ENCODE peak calls at places on chromosomes 2 and 18, in six cellular contexts. One of them, this sample, is unnamed.
A peak's percentile ranks its signal among the peaks of the same experiment; 100 is the strongest.

GRCh38 chr2:24491626-24492282 is 700 bp downstream of the NCOA1 start:
- DNase-seq in upper lobe of right lung: peak; percentile 81
- DNase-seq in caudate nucleus: peak; percentile 63
- DNase-seq in foreskin fibroblast: peak; percentile 58
- DNase-seq in tibial artery: peak; percentile 73
- DNase-seq in osteocyte: peak; percentile 86
- DNase-seq in this sample: no peak

GRCh38 chr2:22282215-22282614 is 1102.8 kb upstream of the KLHL29 start:
- DNase-seq in caudate nucleus: no peak
- DNase-seq in osteocyte: no peak
- DNase-seq in tibial artery: no peak
- DNase-seq in upper lobe of right lung: no peak
- DNase-seq in foreskin fibroblast: no peak
- DNase-seq in this sample: no peak

GRCh38 chr2:8315766-8316165 is 366.1 kb upstream of the ID2 start:
- DNase-seq in tibial artery: no peak
- DNase-seq in upper lobe of right lung: no peak
- DNase-seq in caudate nucleus: no peak
- DNase-seq in osteocyte: peak; percentile 13
- DNase-seq in foreskin fibroblast: no peak
- DNase-seq in this sample: no peak

GRCh38 chr2:174588463-174588862 is 9.1 kb downstream of the WIPF1 start:
- DNase-seq in foreskin fibroblast: peak; percentile 31
- DNase-seq in osteocyte: no peak
- DNase-seq in tibial artery: no peak
- DNase-seq in caudate nucleus: no peak
- DNase-seq in upper lobe of right lung: no peak
- DNase-seq in this sample: no peak

GRCh38 chr2:5140367-5140766 is 551.8 kb upstream of the SOX11 start:
- DNase-seq in upper lobe of right lung: no peak
- DNase-seq in caudate nucleus: no peak
- DNase-seq in osteocyte: no peak
- DNase-seq in foreskin fibroblast: peak; percentile 56
- DNase-seq in tibial artery: no peak
- DNase-seq in this sample: no peak

GRCh38 chr2:238947920-238948710 is 100.2 kb downstream of the TWIST2 start:
- DNase-seq in upper lobe of right lung: peak; percentile 60
- DNase-seq in osteocyte: no peak
- DNase-seq in tibial artery: peak; percentile 77
- DNase-seq in foreskin fibroblast: peak; percentile 97
- DNase-seq in caudate nucleus: no peak
- DNase-seq in this sample: no peak

GRCh38 chr18:10232062-10232461 is 222.4 kb upstream of the APCDD1 start:
- DNase-seq in caudate nucleus: no peak
- DNase-seq in tibial artery: no peak
- DNase-seq in upper lobe of right lung: no peak
- DNase-seq in foreskin fibroblast: no peak
- DNase-seq in osteocyte: no peak
- DNase-seq in this sample: no peak

GRCh38 chr2:158889135-158889853 is 79.1 kb upstream of the TANC1 start:
- DNase-seq in caudate nucleus: no peak
- DNase-seq in tibial artery: no peak
- DNase-seq in foreskin fibroblast: no peak
- DNase-seq in upper lobe of right lung: no peak
- DNase-seq in osteocyte: no peak
- DNase-seq in this sample: no peak

GRCh38 chr2:10326707-10327594 is 24.2 kb downstream of the HPCAL1 start:
- DNase-seq in tibial artery: no peak
- DNase-seq in foreskin fibroblast: peak; percentile 61
- DNase-seq in upper lobe of right lung: no peak
- DNase-seq in caudate nucleus: no peak
- DNase-seq in osteocyte: no peak
- DNase-seq in this sample: no peak

GRCh38 chr2:118185210-118186109 is 97.2 kb downstream of the INSIG2 start:
- DNase-seq in caudate nucleus: peak; percentile 49
- DNase-seq in tibial artery: peak; percentile 77
- DNase-seq in foreskin fibroblast: peak; percentile 58
- DNase-seq in osteocyte: no peak
- DNase-seq in upper lobe of right lung: peak; percentile 83
- DNase-seq in this sample: no peak

GRCh38 chr2:12507295-12507694 is 209.4 kb upstream of the TRIB2 start:
- DNase-seq in upper lobe of right lung: no peak
- DNase-seq in foreskin fibroblast: peak; percentile 96
- DNase-seq in caudate nucleus: no peak
- DNase-seq in tibial artery: no peak
- DNase-seq in osteocyte: no peak
- DNase-seq in this sample: peak; percentile 93

GRCh38 chr2:237459226-237459625 is 27.8 kb upstream of the MLPH start:
- DNase-seq in upper lobe of right lung: no peak
- DNase-seq in osteocyte: no peak
- DNase-seq in caudate nucleus: no peak
- DNase-seq in foreskin fibroblast: no peak
- DNase-seq in tibial artery: no peak
- DNase-seq in this sample: no peak

GRCh38 chr18:80046961-80047541 is 12.8 kb downstream of the RBFA start:
- DNase-seq in tibial artery: no peak
- DNase-seq in upper lobe of right lung: no peak
- DNase-seq in foreskin fibroblast: peak; percentile 27
- DNase-seq in osteocyte: no peak
- DNase-seq in caudate nucleus: no peak
- DNase-seq in this sample: no peak

GRCh38 chr2:23433282-23433681 is 48.3 kb downstream of the KLHL29 start:
- DNase-seq in caudate nucleus: no peak
- DNase-seq in foreskin fibroblast: no peak
- DNase-seq in tibial artery: peak; percentile 46
- DNase-seq in osteocyte: peak; percentile 64
- DNase-seq in upper lobe of right lung: no peak
- DNase-seq in this sample: no peak

GRCh38 chr2:15940661-15941482 is 522 bp downstream of the MYCN start:
- DNase-seq in osteocyte: no peak
- DNase-seq in foreskin fibroblast: peak; percentile 11
- DNase-seq in upper lobe of right lung: no peak
- DNase-seq in caudate nucleus: peak; percentile 19
- DNase-seq in tibial artery: no peak
- DNase-seq in this sample: no peak

GRCh38 chr18:72160504-72161445 is 383.4 kb downstream of the CBLN2 start:
- DNase-seq in tibial artery: no peak
- DNase-seq in upper lobe of right lung: no peak
- DNase-seq in caudate nucleus: no peak
- DNase-seq in osteocyte: no peak
- DNase-seq in foreskin fibroblast: peak; percentile 11
- DNase-seq in this sample: no peak

GRCh38 chr2:42868096-42868495 is 75.7 kb upstream of the HAAO start:
- DNase-seq in foreskin fibroblast: no peak
- DNase-seq in tibial artery: no peak
- DNase-seq in caudate nucleus: no peak
- DNase-seq in osteocyte: no peak
- DNase-seq in upper lobe of right lung: no peak
- DNase-seq in this sample: no peak

GRCh38 chr2:64454316-64455030 is 511 bp downstream of the LGALSL start:
- DNase-seq in upper lobe of right lung: peak; percentile 81
- DNase-seq in osteocyte: peak; percentile 88
- DNase-seq in tibial artery: peak; percentile 82
- DNase-seq in caudate nucleus: peak; percentile 64
- DNase-seq in foreskin fibroblast: peak; percentile 67
- DNase-seq in this sample: no peak

This sample was measured in RWPE2.